ENCODE peak calls at places on chromosomes 5 and 9, in seven cellular contexts. X is amygdala; M is skeletal muscle cell; B is amniotic stem cell; K is heart right ventricle; F is CD4-positive, alpha-beta memory T cell; V is GM20000. S is an unnamed sample.

GRCh38 chr9:122143296-122143695 is 16.3 kb downstream of the NDUFA8 start:
- DNase-seq in B (no peak), K (no peak), M (no peak), F (no peak), V (no peak), X (no peak), S (no peak)

GRCh38 chr5:171531638-171532037 is 112.2 kb downstream of the FGF18 start:
- DNase-seq in B (no peak), X (no peak), F (no peak), K (no peak), M (no peak), V (no peak), S (no peak)

GRCh38 chr5:142215915-142216681 is 107.5 kb downstream of the NDFIP1 start:
- DNase-seq in X (no peak), F (no peak), B (peak; percentile 88), K (peak; percentile 70), M (peak; percentile 94), V (no peak), S (no peak)

GRCh38 chr9:70034292-70034711 is 9.3 kb upstream of the MAMDC2 start:
- DNase-seq in B (no peak), V (no peak), M (no peak), F (no peak), X (no peak), K (no peak), S (no peak)

GRCh38 chr5:33588654-33589372 is 148.0 kb downstream of the TARS1 start:
- DNase-seq in X (no peak), F (no peak), M (no peak), B (no peak), K (no peak), V (peak; percentile 21), S (no peak)

GRCh38 chr5:33273985-33274384 is 166.8 kb upstream of the TARS1 start:
- DNase-seq in F (no peak), V (no peak), K (no peak), X (no peak), B (no peak), M (no peak), S (no peak)

GRCh38 chr9:77158772-77159513 is 18.4 kb upstream of the VPS13A start:
- DNase-seq in K (no peak), V (no peak), M (peak; percentile 45), X (no peak), F (no peak), B (no peak), S (no peak)

GRCh38 chr5:6849569-6849968 is 136.3 kb downstream of the TENT4A start:
- DNase-seq in K (no peak), V (no peak), B (no peak), F (no peak), X (no peak), M (no peak), S (no peak)

GRCh38 chr5:122591828-122592227 is 183.1 kb upstream of the SNX2 start:
- DNase-seq in B (no peak), F (no peak), M (no peak), V (no peak), K (no peak), X (no peak), S (no peak)

GRCh38 chr5:657570-657969 is 35.6 kb downstream of the TPPP start:
- DNase-seq in V (no peak), B (peak; percentile 54), F (no peak), X (no peak), K (no peak), M (peak; percentile 64), S (no peak)

GRCh38 chr5:71905804-71906711 is 187.0 kb downstream of the CARTPT start:
- DNase-seq in X (no peak), F (no peak), K (no peak), B (no peak), V (no peak), M (no peak), S (no peak)

GRCh38 chr9:107263289-107263688 is 19.8 kb upstream of the RAD23B start:
- DNase-seq in V (no peak), B (no peak), F (no peak), M (no peak), X (no peak), K (no peak), S (no peak)

GRCh38 chr9:92151691-92152393 is 36.6 kb upstream of the SPTLC1 start:
- DNase-seq in M (peak; percentile 61), V (no peak), F (no peak), B (no peak), X (no peak), K (no peak), S (no peak)

GRCh38 chr5:169538935-169539334 is 44.6 kb upstream of the SPDL1 start:
- DNase-seq in X (no peak), B (no peak), K (peak; percentile 56), V (no peak), M (no peak), F (no peak), S (no peak)

GRCh38 chr5:170164921-170165320 is 59.2 kb downstream of the FOXI1 start:
- DNase-seq in F (no peak), K (no peak), V (no peak), B (no peak), X (no peak), M (no peak), S (no peak)

GRCh38 chr9:100309992-100310391 is 42.8 kb downstream of the TEX10 start:
- DNase-seq in B (no peak), K (no peak), X (no peak), M (no peak), V (no peak), F (no peak), S (no peak)

GRCh38 chr9:33778700-33779351 is 16.5 kb upstream of the PRSS3 start:
- DNase-seq in F (peak; percentile 50), B (no peak), K (peak; percentile 27), M (no peak), X (no peak), V (peak; percentile 69), S (no peak)

GRCh38 chr9:89446440-89447310 is 51.2 kb downstream of the SEMA4D start:
- DNase-seq in F (no peak), B (no peak), M (no peak), K (no peak), X (no peak), V (no peak), S (no peak)

GRCh38 chr5:131303537-131303936 is 39.7 kb downstream of the CDC42SE2 start:
- DNase-seq in M (peak; percentile 48), V (no peak), B (no peak), X (no peak), K (no peak), F (no peak), S (no peak)

GRCh38 chr9:101528015-101528414 is 5.6 kb upstream of the RNF20 start:
- DNase-seq in K (no peak), V (no peak), X (no peak), F (no peak), B (no peak), M (no peak), S (no peak)

GRCh38 chr9:117687532-117687931 is 16.7 kb upstream of the TLR4 start:
- DNase-seq in B (no peak), X (no peak), F (no peak), M (no peak), V (no peak), K (no peak), S (no peak)

GRCh38 chr5:160369990-160370712 is at the start of gene C1QTNF2:
- DNase-seq in F (no peak), V (no peak), B (peak; percentile 56), X (no peak), K (peak; percentile 57), M (peak; percentile 24), S (no peak)

GRCh38 chr9:109014267-109015025 is 1.1 kb upstream of the CTNNAL1 start:
- DNase-seq in B (no peak), F (no peak), M (no peak), V (no peak), X (no peak), K (peak; percentile 20), S (no peak)

GRCh38 chr5:178230879-178231735 is 1.5 kb downstream of the PHYKPL start:
- DNase-seq in X (no peak), B (no peak), F (no peak), V (no peak), K (peak; percentile 51), M (peak; percentile 31), S (no peak)

GRCh38 chr9:72858089-72858912 is 94.6 kb downstream of the ALDH1A1 start:
- DNase-seq in B (no peak), X (no peak), K (no peak), F (no peak), M (no peak), V (no peak), S (no peak)

GRCh38 chr5:109714592-109714991 is 24.9 kb downstream of the MAN2A1 start:
- DNase-seq in K (no peak), X (no peak), V (no peak), F (no peak), M (no peak), B (no peak), S (no peak)

GRCh38 chr9:20558609-20559016 is 63.7 kb downstream of the MLLT3 start:
- DNase-seq in B (peak; percentile 51), F (no peak), X (no peak), K (no peak), M (peak; percentile 83), V (no peak), S (no peak)

GRCh38 chr5:129065721-129066120 is 28.8 kb upstream of the ISOC1 start:
- DNase-seq in X (no peak), F (no peak), B (no peak), V (no peak), M (no peak), K (no peak), S (no peak)

GRCh38 chr9:117662651-117663050 is 41.6 kb upstream of the TLR4 start:
- DNase-seq in B (no peak), X (no peak), M (no peak), V (no peak), F (no peak), K (no peak), S (no peak)

GRCh38 chr9:26791274-26791673 is 101.3 kb downstream of the CAAP1 start:
- DNase-seq in X (no peak), M (no peak), V (no peak), B (no peak), F (no peak), K (no peak), S (no peak)

GRCh38 chr9:121372563-121373400 is 2.7 kb upstream of the STOM start:
- DNase-seq in F (no peak), V (no peak), X (no peak), M (peak; percentile 58), K (no peak), B (no peak), S (no peak)

GRCh38 chr5:96344678-96345612 is 88.1 kb downstream of the PCSK1 start:
- DNase-seq in V (peak; percentile 52), M (peak; percentile 65), X (no peak), K (peak; percentile 25), F (no peak), B (peak; percentile 41), S (no peak)

GRCh38 chr9:35797311-35798109 is 6.1 kb downstream of the NPR2 start:
- DNase-seq in B (no peak), M (no peak), V (no peak), K (no peak), F (no peak), X (no peak), S (no peak)

GRCh38 chr5:52776116-52776515 is 11.6 kb upstream of the ITGA1 start:
- DNase-seq in K (no peak), F (peak; percentile 56), M (no peak), V (no peak), X (no peak), B (no peak), S (no peak)

S was measured in nucleus accumbens.